ENCODE peak calls at places on chromosomes 3 and 15, in ten cellular contexts. B, T, W, Z, E, R, C, N, P and G are unnamed samples.

GRCh38 chr15:93543093-93543492 is 454.1 kb upstream of the RGMA start:
- ATAC-seq in B (no peak), T (no peak), W (no peak), Z (no peak), E (no peak), R (no peak), C (no peak), N (no peak), P (no peak), G (no peak)

GRCh38 chr3:106423321-106424225 is 554.8 kb upstream of the CBLB start:
- ATAC-seq in B (no peak), T (no peak), W (no peak), Z (no peak), E (no peak), R (no peak), C (no peak), N (no peak), P (no peak), G (no peak)

GRCh38 chr3:109023656-109024254 is 70.1 kb upstream of the GUCA1C start:
- ATAC-seq in B (peak), T (no peak), W (peak), Z (peak), E (no peak), R (no peak), C (no peak), N (peak), P (peak), G (peak)

GRCh38 chr3:34938784-34939183 is 700.5 kb upstream of the ARPP21 start:
- ATAC-seq in B (no peak), T (no peak), W (no peak), Z (no peak), E (no peak), R (no peak), C (no peak), N (no peak), P (no peak), G (no peak)

GRCh38 chr3:4720316-4721075 is 227.3 kb downstream of the ITPR1 start:
- ATAC-seq in B (peak), T (peak), W (no peak), Z (peak), E (no peak), R (peak), C (peak), N (peak), P (peak), G (peak)

GRCh38 chr3:122606330-122606729 is 28.9 kb downstream of the PARP15 start:
- ATAC-seq in B (no peak), T (no peak), W (no peak), Z (no peak), E (no peak), R (no peak), C (no peak), N (no peak), P (no peak), G (no peak)

GRCh38 chr3:187450791-187451190 is 82.6 kb downstream of the RTP4 start:
- ATAC-seq in B (no peak), T (no peak), W (no peak), Z (no peak), E (no peak), R (no peak), C (no peak), N (no peak), P (no peak), G (no peak)

GRCh38 chr3:174859756-174860155 is 622 bp downstream of the NAALADL2 start:
- ATAC-seq in B (no peak), T (no peak), W (no peak), Z (no peak), E (no peak), R (no peak), C (no peak), N (no peak), P (no peak), G (no peak)

GRCh38 chr3:58143417-58144055 is 67.2 kb downstream of the DNASE1L3 start:
- ATAC-seq in B (peak), T (no peak), W (no peak), Z (peak), E (no peak), R (no peak), C (no peak), N (no peak), P (peak), G (no peak)

GRCh38 chr15:56660943-56661342 is 72.4 kb downstream of the ZNF280D start:
- ATAC-seq in B (no peak), T (no peak), W (no peak), Z (no peak), E (no peak), R (no peak), C (no peak), N (no peak), P (no peak), G (no peak)

GRCh38 chr3:188972313-188972712 is 199.5 kb upstream of the TPRG1 start:
- ATAC-seq in B (no peak), T (no peak), W (no peak), Z (no peak), E (no peak), R (no peak), C (no peak), N (peak), P (no peak), G (no peak)

GRCh38 chr3:138009476-138010272 is at the start of gene CLDN18:
- ATAC-seq in B (peak), T (no peak), W (no peak), Z (no peak), E (no peak), R (peak), C (peak), N (no peak), P (no peak), G (no peak)

GRCh38 chr15:85727068-85727467 is 67.7 kb downstream of the KLHL25 start:
- ATAC-seq in B (no peak), T (no peak), W (no peak), Z (no peak), E (no peak), R (no peak), C (no peak), N (peak), P (no peak), G (no peak)

GRCh38 chr3:124207873-124208473 is 216.0 kb upstream of the ROPN1 start:
- ATAC-seq in B (no peak), T (peak), W (no peak), Z (no peak), E (no peak), R (no peak), C (no peak), N (no peak), P (no peak), G (no peak)

GRCh38 chr3:21750831-21751391 is at the start of gene ZNF385D:
- ATAC-seq in B (peak), T (peak), W (no peak), Z (peak), E (no peak), R (peak), C (no peak), N (peak), P (peak), G (peak)

GRCh38 chr3:192848371-192849233 is 69.1 kb downstream of the MB21D2 start:
- ATAC-seq in B (no peak), T (no peak), W (no peak), Z (no peak), E (no peak), R (no peak), C (no peak), N (no peak), P (no peak), G (peak)

GRCh38 chr3:138460536-138461205 is 26.3 kb downstream of the ESYT3 start:
- ATAC-seq in B (no peak), T (no peak), W (no peak), Z (no peak), E (no peak), R (no peak), C (no peak), N (no peak), P (no peak), G (no peak)

GRCh38 chr15:52642386-52643361 is 36.5 kb downstream of the ATOSA start:
- ATAC-seq in B (no peak), T (peak), W (no peak), Z (peak), E (no peak), R (no peak), C (no peak), N (peak), P (no peak), G (peak)

GRCh38 chr3:120743081-120743365 is 479 bp downstream of the GTF2E1 start:
- ATAC-seq in B (no peak), T (no peak), W (no peak), Z (no peak), E (no peak), R (no peak), C (no peak), N (no peak), P (no peak), G (peak)

GRCh38 chr15:68052431-68052830 is 1.7 kb upstream of the PIAS1 start:
- ATAC-seq in B (no peak), T (no peak), W (no peak), Z (no peak), E (no peak), R (no peak), C (no peak), N (no peak), P (no peak), G (no peak)

GRCh38 chr3:43327184-43327950 is 41.0 kb downstream of the SNRK start:
- ATAC-seq in B (no peak), T (peak), W (no peak), Z (no peak), E (peak), R (no peak), C (no peak), N (peak), P (no peak), G (no peak)

GRCh38 chr15:90189781-90190467 is 11.2 kb upstream of the SEMA4B start:
- ATAC-seq in B (peak), T (no peak), W (no peak), Z (no peak), E (no peak), R (no peak), C (no peak), N (no peak), P (no peak), G (no peak)

GRCh38 chr3:48945432-48945831 is 26.8 kb downstream of the ARIH2 start:
- ATAC-seq in B (no peak), T (no peak), W (no peak), Z (no peak), E (no peak), R (no peak), C (no peak), N (no peak), P (no peak), G (no peak)

GRCh38 chr3:11832964-11833621 is 13.6 kb downstream of the TAMM41 start:
- ATAC-seq in B (no peak), T (no peak), W (no peak), Z (no peak), E (no peak), R (no peak), C (no peak), N (no peak), P (no peak), G (no peak)

GRCh38 chr3:195147649-195148121 is 123.3 kb downstream of the XXYLT1 start:
- ATAC-seq in B (peak), T (peak), W (peak), Z (no peak), E (peak), R (no peak), C (no peak), N (peak), P (no peak), G (no peak)

GRCh38 chr3:139006051-139006716 is at the start of gene PRR23A:
- ATAC-seq in B (no peak), T (no peak), W (no peak), Z (no peak), E (no peak), R (no peak), C (no peak), N (no peak), P (no peak), G (no peak)

GRCh38 chr3:197253243-197253947 is 45.0 kb downstream of the DLG1 start:
- ATAC-seq in B (no peak), T (no peak), W (no peak), Z (no peak), E (peak), R (no peak), C (no peak), N (no peak), P (no peak), G (no peak)

GRCh38 chr15:98667521-98668179 is 19.3 kb downstream of the IGF1R start:
- ATAC-seq in B (peak), T (no peak), W (no peak), Z (peak), E (no peak), R (no peak), C (no peak), N (peak), P (no peak), G (no peak)